ENCODE peak calls at places on chromosomes 1 and 21, in nine cellular contexts. G, X, O, C, N, K, E, T and J are unnamed samples.

GRCh38 chr21:31798842-31799691 is 67.1 kb upstream of the SCAF4 start:
- DNase-seq in G (no peak), X (no peak), O (no peak), C (no peak), N (no peak), K (no peak), E (no peak), T (no peak), J (no peak)

GRCh38 chr1:63935553-63935952 is 161.7 kb downstream of the ROR1 start:
- DNase-seq in G (no peak), X (no peak), O (no peak), C (no peak), N (no peak), K (no peak), E (no peak), T (no peak), J (no peak)

GRCh38 chr21:36509966-36510742 is 30.2 kb upstream of the CLDN14 start:
- DNase-seq in G (no peak), X (no peak), O (no peak), C (peak; percentile 93), N (no peak), K (no peak), E (no peak), T (no peak), J (no peak)

GRCh38 chr1:93442276-93442675 is 5.6 kb upstream of the FNBP1L start:
- DNase-seq in G (no peak), X (no peak), O (no peak), C (peak; percentile 70), N (no peak), K (no peak), E (no peak), T (no peak), J (no peak)

GRCh38 chr21:45923146-45923545 is 58.4 kb upstream of the COL6A1 start:
- DNase-seq in G (peak; percentile 68), X (peak; percentile 40), O (peak; percentile 82), C (peak; percentile 81), N (peak; percentile 37), K (no peak), E (peak; percentile 16), T (peak; percentile 68), J (peak; percentile 25)

GRCh38 chr1:167659440-167659839 is 29.4 kb downstream of the RCSD1 start:
- DNase-seq in G (no peak), X (no peak), O (no peak), C (no peak), N (no peak), K (no peak), E (no peak), T (no peak), J (no peak)

GRCh38 chr1:198918920-198919319 is 280.1 kb downstream of the PTPRC start:
- DNase-seq in G (no peak), X (no peak), O (no peak), C (peak; percentile 58), N (no peak), K (no peak), E (no peak), T (no peak), J (no peak)

GRCh38 chr1:34518146-34518545 is 236.7 kb upstream of the GJB5 start:
- DNase-seq in G (no peak), X (no peak), O (no peak), C (no peak), N (no peak), K (no peak), E (no peak), T (no peak), J (no peak)

GRCh38 chr1:219189021-219189824 is 15.5 kb downstream of the LYPLAL1 start:
- DNase-seq in G (no peak), X (no peak), O (no peak), C (peak; percentile 78), N (peak; percentile 27), K (no peak), E (no peak), T (no peak), J (no peak)

GRCh38 chr1:180235502-180236239 is 5.6 kb downstream of the LHX4 start:
- DNase-seq in G (no peak), X (no peak), O (no peak), C (no peak), N (no peak), K (no peak), E (no peak), T (no peak), J (no peak)

GRCh38 chr1:203663294-203663693 is 36.7 kb downstream of the ATP2B4 start:
- DNase-seq in G (no peak), X (peak; percentile 53), O (no peak), C (peak; percentile 99), N (peak; percentile 69), K (no peak), E (peak; percentile 70), T (no peak), J (peak; percentile 99)
- TF ChIP-seq CTCF in G (no peak), X (no peak), O (no peak), C (peak; percentile 29), N (peak; percentile 8), K (no peak), E (no peak), T (no peak), J (no peak)

GRCh38 chr1:38989979-38990378 is 1.1 kb upstream of the AKIRIN1 start:
- DNase-seq in G (no peak), X (no peak), O (no peak), C (no peak), N (no peak), K (no peak), E (no peak), T (no peak), J (no peak)
- H3K4me3 ChIP-seq in G (no peak overlapping the region), X (no peak overlapping the region), O (peak overlapping the region; percentile 97), C (no peak overlapping the region), N (no peak overlapping the region), K (no peak overlapping the region), E (peak overlapping the region; percentile 88), T (no peak overlapping the region), J (peak overlapping the region; percentile 79)

DNA sequence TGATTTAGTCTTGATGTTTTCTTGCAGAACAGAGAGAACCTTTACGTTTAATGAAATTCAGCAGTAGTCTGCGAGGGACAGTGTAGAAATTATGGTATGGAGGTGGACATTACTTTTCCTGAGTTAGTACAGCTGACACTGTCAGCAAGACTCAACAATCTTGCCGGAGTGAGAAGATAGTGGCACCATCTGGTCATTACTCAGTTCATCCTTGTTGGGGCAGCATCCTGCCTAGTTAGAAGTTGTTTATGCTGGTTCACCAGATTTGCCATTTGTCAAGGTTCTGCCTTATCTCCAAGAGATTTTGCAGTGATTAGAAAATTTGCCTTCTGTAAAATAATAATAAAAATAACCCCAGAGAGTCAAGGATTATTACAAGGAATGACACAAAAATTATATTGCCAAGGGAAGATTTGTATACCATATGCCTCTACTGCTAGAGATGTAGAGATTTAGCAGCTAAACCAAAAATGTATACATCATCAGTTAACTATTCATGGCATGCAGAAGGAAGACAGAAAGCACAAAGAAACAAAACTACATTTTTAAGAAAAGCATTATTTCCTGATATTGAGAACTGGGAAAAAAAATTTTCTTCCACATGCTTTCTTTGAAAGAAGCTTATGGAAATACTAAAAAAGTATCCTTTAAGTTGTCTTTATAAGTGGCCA is 1967.4 kb downstream of the NCAM2 start:
- DNase-seq in G (no peak), X (no peak), O (no peak), C (peak; percentile 4), N (no peak), K (no peak), E (no peak), T (no peak), J (no peak)
- TF ChIP-seq CTCF in G (no peak), X (no peak), O (no peak), C (no peak), N (no peak), K (no peak), E (no peak), T (no peak), J (no peak)

GRCh38 chr1:30684881-30685795 is 38.2 kb downstream of the MATN1 start:
- DNase-seq in G (peak; percentile 17), X (no peak), O (peak; percentile 52), C (peak; percentile 24), N (no peak), K (no peak), E (peak; percentile 90), T (peak; percentile 23), J (no peak)
- H3K4me3 ChIP-seq in G (peak overlapping the region; percentile 28), X (no peak overlapping the region), O (peak overlapping the region; percentile 10), C (no peak overlapping the region), N (no peak overlapping the region), K (no peak overlapping the region), E (peak overlapping the region; percentile 55), T (no peak overlapping the region), J (no peak overlapping the region)

DNA sequence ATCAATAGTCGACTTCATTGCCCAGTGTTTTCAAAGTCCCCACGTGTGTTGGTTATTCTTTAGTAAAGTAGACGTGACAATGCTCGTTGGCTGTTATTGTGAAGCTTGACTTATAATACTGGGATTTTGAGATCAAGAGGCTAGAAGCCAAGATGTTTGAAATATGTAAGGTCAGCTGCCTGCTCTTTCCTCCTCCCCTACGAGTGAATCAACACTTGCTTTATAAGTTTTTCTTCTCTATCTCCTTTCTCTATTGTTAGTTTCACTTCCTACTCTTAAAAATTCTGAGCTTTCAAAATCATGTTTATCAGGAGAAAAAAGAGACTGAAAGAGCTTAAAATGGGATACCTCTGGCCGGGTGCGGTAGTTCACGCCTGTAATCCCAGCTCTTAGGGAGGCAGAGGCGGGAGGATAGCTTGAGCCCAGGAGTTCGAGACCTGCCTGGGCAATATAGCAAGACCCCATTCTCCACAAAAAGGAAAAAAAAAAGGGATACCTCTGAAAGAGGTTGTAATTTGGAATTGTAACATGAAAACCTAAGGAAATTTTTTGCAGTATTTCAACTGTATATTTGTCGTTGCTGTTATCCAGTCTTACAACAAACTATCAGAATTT is 72.0 kb downstream of the EPB41 start:
- DNase-seq in G (no peak), X (no peak), O (no peak), C (no peak), N (no peak), K (peak; percentile 8), E (no peak), T (no peak), J (no peak)
- TF ChIP-seq CTCF in G (no peak), X (no peak), O (no peak), C (no peak), N (no peak), K (no peak), E (no peak), T (no peak), J (no peak)

DNA sequence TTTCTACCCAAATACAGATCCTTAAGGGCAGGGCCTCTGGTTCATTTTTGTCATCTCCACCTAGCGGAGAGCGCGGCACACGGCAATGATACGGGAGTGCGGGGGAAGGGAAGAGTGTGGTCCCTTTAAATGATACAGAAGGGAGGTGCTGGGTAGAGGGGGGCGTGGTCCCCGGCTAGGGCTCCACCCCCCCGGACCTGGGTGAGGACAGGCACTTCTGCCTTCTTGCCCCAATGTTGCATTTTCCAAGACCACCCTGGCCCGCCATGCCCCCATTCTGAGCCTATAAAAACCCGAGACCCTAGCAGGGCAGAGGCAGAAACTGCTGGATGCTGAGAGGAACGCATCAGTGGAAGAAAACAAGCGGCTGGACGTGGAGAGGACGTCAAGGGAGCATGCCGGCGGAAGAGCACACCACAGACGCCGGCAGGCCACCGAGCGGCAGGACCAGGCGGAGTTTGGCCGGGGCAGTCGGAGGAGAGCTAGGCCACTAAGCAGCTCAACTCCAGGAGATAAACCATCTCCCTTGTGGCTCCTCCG is 30.0 kb downstream of the LRRC3 start:
- DNase-seq in G (peak; percentile 58), X (no peak), O (peak; percentile 74), C (no peak), N (no peak), K (no peak), E (peak; percentile 46), T (no peak), J (no peak)
- H3K4me3 ChIP-seq in G (no peak overlapping the region), X (no peak overlapping the region), O (peak overlapping the region; percentile 15), C (no peak overlapping the region), N (no peak overlapping the region), K (no peak overlapping the region), E (no peak overlapping the region), T (no peak overlapping the region), J (no peak overlapping the region)